ENCODE peak calls at places on chromosomes 12 and 14, in eight cellular contexts. O is K562, G is HCT116, R is H1, M is HepG2, C is SK-N-SH, N is GM23338, B is GM12878. X is an unnamed sample.
A peak's percentile ranks its signal among the peaks of the same experiment; 100 is the strongest.

GRCh38 chr14:101250336-101250947 is 310.9 kb upstream of the DIO3 start:
- DNase-seq in B (no peak), R (no peak), M (no peak), C (peak; percentile 24), G (no peak), N (no peak), O (no peak), X (no peak)

GRCh38 chr12:56684745-56685369 is 3.2 kb downstream of the PTGES3 start:
- DNase-seq in C (no peak), G (no peak), B (no peak), O (no peak), N (no peak), M (no peak), R (no peak), X (peak; percentile 27)

GRCh38 chr12:2429032-2429431 is 365.7 kb upstream of the FKBP4 start:
- DNase-seq in G (no peak), B (no peak), M (no peak), R (no peak), N (no peak), C (no peak), O (no peak), X (no peak)

GRCh38 chr12:112218150-112218549 is 92.8 kb downstream of the TRAFD1 start:
- DNase-seq in B (no peak), N (no peak), O (no peak), M (no peak), R (no peak), G (no peak), C (no peak), X (no peak)

GRCh38 chr12:94636462-94637085 is 13.8 kb downstream of the TMCC3 start:
- DNase-seq in N (no peak), O (no peak), G (no peak), C (no peak), B (no peak), R (no peak), M (no peak), X (no peak)

GRCh38 chr12:118436002-118436724 is 59.8 kb downstream of the SUDS3 start:
- DNase-seq in N (peak; percentile 83), B (no peak), R (no peak), C (peak; percentile 27), G (peak; percentile 12), O (peak; percentile 14), M (no peak), X (no peak)

GRCh38 chr14:56989359-56989758 is 179.1 kb upstream of the OTX2 start:
- DNase-seq in B (no peak), M (no peak), C (no peak), O (no peak), G (no peak), R (no peak), N (no peak), X (no peak)

GRCh38 chr14:105087963-105088811 is 23.0 kb upstream of the GPR132 start:
- DNase-seq in M (peak; percentile 40), R (no peak), C (peak; percentile 42), O (peak; percentile 35), G (no peak), B (no peak), N (peak; percentile 78), X (no peak)

GRCh38 chr12:128829870-128830504 is 6.2 kb upstream of the SLC15A4 start:
- DNase-seq in O (no peak), C (no peak), B (peak; percentile 97), M (no peak), G (no peak), R (no peak), N (no peak), X (no peak)

GRCh38 chr12:41962171-41962572 is 182.5 kb downstream of the GXYLT1 start:
- DNase-seq in G (no peak), O (no peak), B (no peak), N (no peak), M (no peak), C (no peak), R (no peak), X (no peak)

GRCh38 chr14:39038542-39038941 is 64.5 kb downstream of the SEC23A start:
- DNase-seq in R (no peak), C (no peak), O (no peak), N (no peak), B (no peak), G (no peak), M (no peak), X (no peak)

GRCh38 chr12:74408601-74409166 is 129.0 kb upstream of the ATXN7L3B start:
- DNase-seq in M (no peak), G (no peak), C (no peak), R (no peak), N (peak; percentile 38), O (no peak), B (no peak), X (no peak)
- H3K4me3 ChIP-seq in M (no peak overlapping the region), G (no peak overlapping the region), C (no peak overlapping the region), R (no peak overlapping the region), N (no peak overlapping the region), O (no peak overlapping the region), B (no peak overlapping the region), X (no peak overlapping the region)

GRCh38 chr12:57821474-57822214 is 3.1 kb upstream of the AVIL start:
- DNase-seq in R (no peak), M (no peak), G (no peak), C (no peak), O (no peak), B (no peak), N (no peak), X (no peak)
- H4K20me1 ChIP-seq in R (peaks cover 7% of the 10 kb centered on the region), M (peaks cover 10% of the 10 kb centered on the region), G (no peaks in the 10 kb centered on the region), C (peaks cover 29% of the 10 kb centered on the region), O (peaks cover 3% of the 10 kb centered on the region), B (no peaks in the 10 kb centered on the region), N (no peaks in the 10 kb centered on the region), X (no peaks in the 10 kb centered on the region)

GRCh38 chr12:14774944-14775651 is 28.2 kb downstream of the WBP11 start:
- DNase-seq in O (no peak), N (peak; percentile 40), G (no peak), C (peak; percentile 49), B (no peak), R (no peak), M (no peak), X (peak; percentile 73)

GRCh38 chr12:14774074-14774943 is 29.0 kb downstream of the WBP11 start:
- DNase-seq in O (no peak), M (peak; percentile 88), B (peak; percentile 66), C (peak; percentile 87), R (no peak), N (peak; percentile 99), G (peak; percentile 74), X (peak; percentile 95)

GRCh38 chr12:14776236-14776959 is 26.9 kb downstream of the WBP11 start:
- DNase-seq in O (no peak), G (no peak), M (no peak), N (no peak), R (no peak), C (peak; percentile 8), B (no peak), X (no peak)

GRCh38 chr12:14777271-14777670 is 26.0 kb downstream of the WBP11 start:
- DNase-seq in C (no peak), M (peak; percentile 77), B (no peak), N (no peak), R (no peak), G (no peak), O (no peak), X (no peak)

DNA sequence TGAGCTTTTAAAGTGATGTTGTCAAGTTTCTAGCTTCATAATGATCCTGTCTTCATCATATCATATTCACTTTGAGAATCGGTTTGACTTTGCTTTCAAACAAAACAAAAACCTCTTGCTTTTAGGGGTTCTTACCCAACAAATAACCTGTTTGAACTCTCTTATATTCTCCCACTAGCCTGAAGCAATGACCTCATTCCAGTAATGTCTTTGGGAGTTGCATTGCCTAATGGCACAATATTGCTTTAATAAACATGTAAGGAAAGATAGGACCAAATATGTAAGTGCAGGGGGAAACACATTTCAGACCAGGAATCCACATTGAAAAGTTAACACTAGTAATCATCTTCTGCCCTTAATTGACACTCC is 27.6 kb downstream of the WBP11 start:
- DNase-seq in R (no peak), B (no peak), M (no peak), N (no peak), C (no peak), O (no peak), G (no peak), X (no peak)
- TF ChIP-seq POLR2AphosphoS5 in R (no peak), B (no peak), M (no peak), N (no peak), C (no peak), O (no peak), G (no peak), X (no peak)

DNA sequence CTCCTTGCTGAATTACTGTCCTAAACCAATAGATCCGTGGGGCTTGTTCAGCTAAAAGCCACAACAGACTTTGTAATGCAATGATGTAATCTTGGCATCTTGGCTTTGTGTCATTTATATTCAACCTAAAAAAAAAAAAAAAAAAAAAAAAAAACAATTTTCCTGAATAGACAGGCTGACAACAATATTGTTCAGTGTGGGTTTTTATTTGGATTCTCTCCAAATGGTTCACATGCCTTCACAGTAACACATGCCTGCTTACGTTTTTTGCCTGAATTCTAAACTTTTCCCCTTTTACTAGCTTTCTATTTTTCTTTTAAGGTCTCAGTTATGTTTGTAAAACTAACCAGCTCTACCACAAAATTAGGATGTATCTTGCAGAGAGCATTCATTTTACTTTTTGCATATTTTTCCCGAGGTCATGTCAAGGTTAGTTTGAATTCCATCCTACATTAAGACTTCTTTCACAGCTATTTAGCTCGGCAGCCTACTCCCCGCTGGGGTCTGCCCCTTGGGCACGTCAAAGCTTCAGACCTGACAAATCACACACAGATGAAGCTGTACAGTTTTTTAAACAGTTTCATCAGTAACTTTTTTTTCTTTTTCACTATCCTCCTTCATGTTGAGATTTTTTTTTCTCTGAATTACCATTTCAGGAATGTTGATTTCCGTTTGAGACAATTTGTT is 213.7 kb upstream of the NPAS3 start:
- DNase-seq in B (no peak), M (no peak), R (no peak), C (no peak), G (no peak), O (no peak), N (peak; percentile 15), X (no peak)
- H3K4me3 ChIP-seq in B (no peak overlapping the region), M (no peak overlapping the region), R (no peak overlapping the region), C (peak overlapping the region; percentile 36), G (no peak overlapping the region), O (no peak overlapping the region), N (no peak overlapping the region), X (no peak overlapping the region)

GRCh38 chr14:93015505-93015904 is 92.6 kb downstream of the CHGA start:
- DNase-seq in C (no peak), M (no peak), O (no peak), R (no peak), G (no peak), B (no peak), N (no peak), X (no peak)
- H4K20me1 ChIP-seq in C (no peaks in the 10 kb centered on the region), M (no peaks in the 10 kb centered on the region), O (peaks cover 2% of the 10 kb centered on the region), R (peaks cover 7% of the 10 kb centered on the region), G (no peaks in the 10 kb centered on the region), B (no peaks in the 10 kb centered on the region), N (peaks cover 8% of the 10 kb centered on the region), X (no peaks in the 10 kb centered on the region)

DNA sequence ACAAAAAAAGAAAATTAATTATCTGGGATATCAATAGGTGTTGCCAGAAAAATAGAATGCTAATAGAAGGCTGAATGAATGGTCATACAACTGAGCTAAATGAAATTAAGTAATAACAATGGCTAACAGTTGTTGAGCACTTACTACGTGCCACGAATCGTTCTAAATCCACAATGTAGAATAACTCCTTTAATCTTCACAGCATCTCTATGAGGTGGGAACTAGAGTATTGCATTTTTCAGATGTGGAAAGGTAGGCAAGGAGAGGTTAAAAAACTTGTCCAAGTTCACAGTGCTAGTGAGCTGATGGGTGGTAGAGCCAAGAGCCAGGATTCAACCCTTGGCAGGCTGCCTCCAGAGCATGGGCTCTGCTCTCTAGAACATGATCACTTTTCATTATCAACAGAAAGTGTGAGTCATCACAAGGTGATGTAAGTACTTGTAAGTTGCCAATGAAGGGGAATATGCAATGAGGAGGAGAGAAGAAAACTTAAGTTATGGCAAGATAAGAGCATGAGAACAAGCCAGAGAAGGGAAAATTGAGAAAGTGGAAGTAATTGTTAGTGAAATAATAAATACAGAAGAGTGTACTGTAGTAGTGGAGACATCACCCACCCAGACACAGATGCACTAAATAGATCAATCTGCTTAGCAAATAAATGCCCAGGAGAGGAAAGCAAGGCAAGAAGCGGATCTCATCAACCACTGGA is 122.1 kb downstream of the PRKD1 start:
- DNase-seq in G (no peak), C (no peak), R (no peak), N (no peak), M (no peak), O (no peak), B (no peak), X (peak; percentile 65)
- TF ChIP-seq POLR2AphosphoS5 in G (no peak), C (no peak), R (no peak), N (no peak), M (no peak), O (no peak), B (no peak), X (no peak)

X was measured in endothelial cell of umbilical vein.